ENCODE peak calls at places on chromosome 3, in seven cellular contexts. K is OCI-LY7; B is CD8-positive, alpha-beta T cell; F is sigmoid colon; X is endothelial cell of umbilical vein; H is uterus; U is SJSA1. C is an unnamed sample.

GRCh38 chr3:67558429-67558828 is 96.0 kb downstream of the SUCLG2 start:
- DNase-seq in K (no peak), B (no peak), F (peak), X (peak), H (peak), U (no peak), C (no peak)

GRCh38 chr3:123949606-123950005 is 11.4 kb downstream of the CCDC14 start:
- DNase-seq in K (no peak), B (no peak), F (no peak), X (no peak), H (no peak), U (peak), C (no peak)

GRCh38 chr3:112973325-112974177 is 1.4 kb downstream of the CD200R1 start:
- DNase-seq in K (no peak), B (peak), F (no peak), X (no peak), H (no peak), U (no peak), C (no peak)

GRCh38 chr3:139198186-139198585 is 145.6 kb upstream of the MRPS22 start:
- DNase-seq in K (no peak), B (no peak), F (no peak), X (no peak), H (no peak), U (no peak), C (no peak)

GRCh38 chr3:112314618-112315017 is 18.3 kb upstream of the CD200 start:
- DNase-seq in K (no peak), B (no peak), F (no peak), X (no peak), H (no peak), U (no peak), C (no peak)

GRCh38 chr3:29618395-29619291 is 337.8 kb downstream of the RBMS3 start:
- DNase-seq in K (no peak), B (no peak), F (no peak), X (peak), H (no peak), U (no peak), C (no peak)

GRCh38 chr3:197135212-197135611 is 105.6 kb upstream of the MELTF start:
- DNase-seq in K (no peak), B (no peak), F (no peak), X (peak), H (no peak), U (no peak), C (no peak)

GRCh38 chr3:58576716-58577115 is 475 bp downstream of the FAM107A start:
- DNase-seq in K (no peak), B (no peak), F (no peak), X (peak), H (no peak), U (no peak), C (no peak)

GRCh38 chr3:184981071-184981470 is 169.1 kb downstream of the VPS8 start:
- DNase-seq in K (no peak), B (no peak), F (no peak), X (no peak), H (no peak), U (no peak), C (no peak)

GRCh38 chr3:122975924-122976293 is 51.7 kb downstream of the SEMA5B start:
- DNase-seq in K (peak), B (peak), F (no peak), X (no peak), H (no peak), U (no peak), C (no peak)

GRCh38 chr3:46882377-46883015 is 5.0 kb downstream of the PTH1R start:
- DNase-seq in K (no peak), B (no peak), F (peak), X (peak), H (peak), U (peak), C (no peak)

GRCh38 chr3:10746001-10746400 is 70.0 kb upstream of the SLC6A11 start:
- DNase-seq in K (no peak), B (no peak), F (no peak), X (no peak), H (no peak), U (no peak), C (no peak)

GRCh38 chr3:84066920-84067319 is 891.9 kb upstream of the CADM2 start:
- DNase-seq in K (no peak), B (no peak), F (no peak), X (no peak), H (no peak), U (no peak), C (no peak)

GRCh38 chr3:137259709-137260108 is 301.9 kb downstream of the IL20RB start:
- DNase-seq in K (no peak), B (no peak), F (no peak), X (no peak), H (no peak), U (no peak), C (no peak)

GRCh38 chr3:62562017-62562416 is 188.7 kb upstream of the FEZF2 start:
- DNase-seq in K (no peak), B (no peak), F (no peak), X (peak), H (no peak), U (no peak), C (no peak)

GRCh38 chr3:124137264-124137663 is 145.3 kb upstream of the ROPN1 start:
- DNase-seq in K (no peak), B (no peak), F (no peak), X (no peak), H (no peak), U (no peak), C (no peak)

GRCh38 chr3:134998158-134998557 is 203.1 kb downstream of the EPHB1 start:
- DNase-seq in K (no peak), B (no peak), F (no peak), X (no peak), H (no peak), U (no peak), C (no peak)

GRCh38 chr3:36924748-36925521 is 19.9 kb downstream of the TRANK1 start:
- DNase-seq in K (peak), B (no peak), F (no peak), X (no peak), H (no peak), U (no peak), C (no peak)

GRCh38 chr3:71072288-71072687 is 511.2 kb downstream of the FOXP1 start:
- DNase-seq in K (no peak), B (no peak), F (no peak), X (no peak), H (no peak), U (no peak), C (no peak)
- H3K27ac ChIP-seq in K (no peak), B (no peak), F (peak), X (no peak), H (no peak), U (no peak), C (peak)

GRCh38 chr3:141312359-141313090 is 55.8 kb upstream of the ZBTB38 start:
- DNase-seq in K (no peak), B (no peak), F (no peak), X (no peak), H (no peak), U (no peak), C (no peak)
- H3K4me3 ChIP-seq in K (peak), B (peak), F (peak), X (no peak), H (peak), U (peak), C (peak)

GRCh38 chr3:51819709-51820406 is 40.8 kb upstream of the IQCF6 start:
- DNase-seq in K (peak), B (no peak), F (no peak), X (no peak), H (no peak), U (no peak), C (no peak)
- H3K27ac ChIP-seq in K (no peak), B (no peak), F (no peak), X (no peak), H (no peak), U (no peak), C (no peak)

GRCh38 chr3:79286882-79287281 is 480.9 kb downstream of the ROBO1 start:
- DNase-seq in K (no peak), B (no peak), F (no peak), X (no peak), H (no peak), U (no peak), C (no peak)

DNA sequence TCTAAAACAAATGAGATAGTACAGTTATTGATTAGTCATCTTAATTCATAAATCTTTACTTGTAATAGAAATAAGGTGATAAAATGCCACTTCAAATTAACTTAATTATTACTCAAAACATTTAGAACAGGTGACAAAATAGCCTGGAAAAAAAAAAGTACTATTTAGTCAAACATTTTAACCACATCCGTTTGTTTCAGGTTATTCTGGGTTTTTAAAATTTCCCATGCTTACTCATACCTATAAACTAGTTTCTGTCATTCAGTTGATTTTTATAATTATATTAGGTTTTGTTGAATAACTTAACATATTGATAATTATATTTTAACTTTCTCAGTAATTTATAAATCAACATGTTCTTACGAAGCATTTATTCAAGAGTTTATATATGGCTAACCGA is 483.0 kb downstream of the ROBO1 start:
- DNase-seq in K (no peak), B (no peak), F (no peak), X (no peak), H (no peak), U (no peak), C (no peak)
- H3K4me3 ChIP-seq in K (no peak), B (no peak), F (no peak), X (no peak), H (no peak), U (no peak), C (no peak)